ENCODE peak calls at places on chromosomes 7 and 10, in five cellular contexts. T is AG08396, F is BE2C, J is adrenal gland, G is COLO829. I is an unnamed sample.

GRCh38 chr10:68829494-68829893 is 2.2 kb downstream of the STOX1 start:
- DNase-seq in F (no peak), G (no peak), T (no peak), J (no peak), I (no peak)

GRCh38 chr7:157339777-157340677 is 3.2 kb downstream of the DNAJB6 start:
- DNase-seq in J (peak), G (peak), T (peak), F (peak), I (peak)

GRCh38 chr7:2980406-2981102 is 63.1 kb downstream of the CARD11 start:
- DNase-seq in G (no peak), J (peak), T (no peak), F (no peak), I (no peak)

GRCh38 chr10:95391570-95392249 is 100.9 kb upstream of the PDLIM1 start:
- DNase-seq in G (peak), J (no peak), F (no peak), T (peak), I (no peak)

GRCh38 chr7:137846588-137847417 is at the start of gene DGKI:
- DNase-seq in T (peak), F (peak), G (no peak), J (peak), I (no peak)

GRCh38 chr7:115271332-115272235 is 349.7 kb downstream of the MDFIC start:
- DNase-seq in G (no peak), T (peak), J (no peak), F (no peak), I (peak)

GRCh38 chr7:38728145-38728544 is 97.0 kb upstream of the AMPH start:
- DNase-seq in F (no peak), J (no peak), G (no peak), T (peak), I (no peak)

GRCh38 chr10:84114088-84114667 is 25.1 kb upstream of the GHITM start:
- DNase-seq in G (no peak), F (no peak), J (no peak), T (no peak), I (no peak)

GRCh38 chr7:162583-163297 is 29.6 kb upstream of the FAM20C start:
- DNase-seq in F (peak), T (no peak), G (no peak), J (no peak), I (no peak)

GRCh38 chr7:8360564-8361153 is 72.8 kb upstream of the NXPH1 start:
- DNase-seq in G (no peak), F (no peak), T (no peak), J (no peak), I (no peak)

GRCh38 chr7:101265622-101266516 is 21.0 kb upstream of the FIS1 start:
- DNase-seq in F (no peak), J (no peak), T (no peak), G (no peak), I (no peak)

GRCh38 chr7:115812796-115813195 is 217.8 kb downstream of the TFEC start:
- DNase-seq in J (no peak), F (no peak), T (no peak), G (no peak), I (no peak)

GRCh38 chr10:84510121-84510520 is 181.7 kb downstream of the CCSER2 start:
- DNase-seq in G (no peak), T (peak), F (no peak), J (no peak), I (no peak)

GRCh38 chr10:88401671-88402347 is 181.3 kb downstream of the RNLS start:
- DNase-seq in F (no peak), J (no peak), G (no peak), T (peak), I (no peak)

GRCh38 chr7:4200546-4201094 is 481.5 kb upstream of the FOXK1 start:
- DNase-seq in T (no peak), G (no peak), F (no peak), J (no peak), I (no peak)

GRCh38 chr7:28708458-28708951 is 249.6 kb downstream of the TRIL start:
- DNase-seq in J (no peak), F (no peak), T (no peak), G (peak), I (no peak)